ENCODE peak calls at places on chromosomes 1 and 21, in six cellular contexts. L, Y, V, T, B and F are unnamed samples.

GRCh38 chr1:246506440-246506784 is 667 bp downstream of the SMYD3 start:
- DNase-seq in B (no peak), Y (peak), V (peak), L (no peak), T (no peak), F (no peak)

GRCh38 chr1:14140800-14141526 is 441.0 kb downstream of the PRDM2 start:
- DNase-seq in B (peak), L (peak), T (peak), Y (no peak), V (no peak), F (no peak)

GRCh38 chr21:25025596-25025995 is 581.7 kb downstream of the MRPL39 start:
- DNase-seq in Y (no peak), T (no peak), L (no peak), V (no peak), B (no peak), F (no peak)

GRCh38 chr1:93905734-93906133 is 3.5 kb downstream of the GCLM start:
- DNase-seq in L (no peak), V (no peak), B (no peak), Y (no peak), T (no peak), F (no peak)

GRCh38 chr21:37337179-37337578 is 29.4 kb upstream of the DYRK1A start:
- DNase-seq in L (no peak), V (no peak), B (no peak), Y (no peak), T (no peak), F (no peak)

GRCh38 chr1:55981015-55981635 is 598.2 kb downstream of the PLPP3 start:
- DNase-seq in T (no peak), L (no peak), B (no peak), Y (no peak), V (no peak), F (no peak)

GRCh38 chr1:2526824-2527552 is 592 bp upstream of the PANK4 start:
- DNase-seq in L (peak), T (peak), B (no peak), V (peak), Y (no peak), F (no peak)

GRCh38 chr1:11671544-11672286 is 7.7 kb downstream of the FBXO6 start:
- DNase-seq in V (no peak), B (no peak), T (no peak), Y (no peak), L (no peak), F (no peak)

GRCh38 chr1:41866285-41866684 is 52.4 kb downstream of the HIVEP3 start:
- DNase-seq in B (no peak), Y (no peak), L (no peak), T (no peak), V (no peak), F (no peak)